ENCODE peak calls at places on chromosome X, in ten cellular contexts. R is cardiac muscle cell; I is lung; N is Peyer's patch; T is RWPE1; J is aorta; Y is OCI-LY7; C is CD8-positive, alpha-beta T cell; B is MM.1S; F is GM23248. E is an unnamed sample.

GRCh38 chrX:2325076-2325784 is 175.5 kb downstream of the DHRSX start:
- DNase-seq in R (no peak), I (peak), N (no peak), T (no peak), J (peak), Y (no peak), C (no peak), B (no peak), F (no peak), E (no peak)

GRCh38 chrX:63186137-63186536 is 165.0 kb downstream of the SPIN4 start:
- DNase-seq in R (no peak), I (no peak), N (no peak), T (no peak), J (no peak), Y (no peak), C (no peak), B (no peak), F (no peak), E (no peak)

GRCh38 chrX:130139474-130140201 is 26.0 kb downstream of the AIFM1 start:
- DNase-seq in R (peak), I (no peak), N (no peak), T (no peak), J (no peak), Y (no peak), C (no peak), B (no peak), F (no peak), E (no peak)

GRCh38 chrX:124388562-124388961 is 42.2 kb downstream of the SH2D1A start:
- DNase-seq in R (peak), I (peak), N (no peak), T (peak), J (no peak), Y (peak), C (peak), B (peak), F (peak), E (no peak)

GRCh38 chrX:130176354-130176776 is 4.6 kb downstream of the RAB33A start:
- DNase-seq in R (no peak), I (no peak), N (no peak), T (no peak), J (no peak), Y (peak), C (no peak), B (peak), F (peak), E (no peak)

GRCh38 chrX:82765806-82766205 is 742.3 kb upstream of the POU3F4 start:
- DNase-seq in R (no peak), I (no peak), N (no peak), T (no peak), J (no peak), Y (no peak), C (no peak), B (no peak), F (no peak), E (no peak)

GRCh38 chrX:136049608-136050007 is 64.4 kb downstream of the SLC9A6 start:
- DNase-seq in R (no peak), I (no peak), N (no peak), T (no peak), J (no peak), Y (no peak), C (no peak), B (no peak), F (no peak), E (no peak)

GRCh38 chrX:100829730-100830129 is 9.5 kb downstream of the CSTF2 start:
- DNase-seq in R (no peak), I (no peak), N (no peak), T (peak), J (no peak), Y (no peak), C (no peak), B (no peak), F (peak), E (no peak)

GRCh38 chrX:2267890-2268289 is 232.9 kb downstream of the DHRSX start:
- DNase-seq in R (peak), I (no peak), N (no peak), T (no peak), J (no peak), Y (no peak), C (no peak), B (no peak), F (no peak), E (no peak)

GRCh38 chrX:121151293-121151692 is 103.9 kb downstream of the GLUD2 start:
- DNase-seq in R (no peak), I (no peak), N (no peak), T (no peak), J (no peak), Y (no peak), C (no peak), B (no peak), F (no peak), E (no peak)

GRCh38 chrX:118577041-118577440 is 81.4 kb downstream of the DOCK11 start:
- DNase-seq in R (peak), I (no peak), N (no peak), T (no peak), J (no peak), Y (no peak), C (no peak), B (no peak), F (no peak), E (no peak)

GRCh38 chrX:139967300-139967699 is 2.0 kb upstream of the CXorf66 start:
- DNase-seq in R (no peak), I (no peak), N (no peak), T (no peak), J (no peak), Y (peak), C (no peak), B (no peak), F (peak), E (no peak)

GRCh38 chrX:107454302-107454701 is 4.8 kb downstream of the FRMPD3 start:
- DNase-seq in R (no peak), I (no peak), N (no peak), T (peak), J (no peak), Y (no peak), C (no peak), B (no peak), F (peak), E (no peak)

GRCh38 chrX:138756234-138756633 is 44.7 kb upstream of the FGF13 start:
- DNase-seq in R (peak), I (no peak), N (no peak), T (peak), J (peak), Y (no peak), C (no peak), B (no peak), F (peak), E (peak)

GRCh38 chrX:15988661-15989603 is 134.3 kb upstream of the AP1S2 start:
- DNase-seq in R (no peak), I (no peak), N (no peak), T (peak), J (no peak), Y (peak), C (no peak), B (no peak), F (peak), E (no peak)

GRCh38 chrX:107718156-107718621 is 57.4 kb downstream of the TSC22D3 start:
- DNase-seq in R (peak), I (peak), N (no peak), T (peak), J (peak), Y (peak), C (peak), B (peak), F (peak), E (peak)

GRCh38 chrX:24890677-24891076 is 125.1 kb downstream of the ARX start:
- DNase-seq in R (no peak), I (no peak), N (no peak), T (peak), J (no peak), Y (no peak), C (no peak), B (no peak), F (no peak), E (no peak)

GRCh38 chrX:45667666-45668065 is 467.0 kb upstream of the DIPK2B start:
- DNase-seq in R (no peak), I (no peak), N (no peak), T (no peak), J (no peak), Y (no peak), C (no peak), B (no peak), F (no peak), E (no peak)

GRCh38 chrX:153960786-153961185 is 10.8 kb downstream of the HCFC1 start:
- DNase-seq in R (no peak), I (no peak), N (no peak), T (no peak), J (no peak), Y (no peak), C (no peak), B (no peak), F (no peak), E (no peak)

GRCh38 chrX:153966283-153966688 is 5.3 kb downstream of the HCFC1 start:
- DNase-seq in R (no peak), I (no peak), N (no peak), T (no peak), J (peak), Y (no peak), C (no peak), B (no peak), F (peak), E (peak)

GRCh38 chrX:153961292-153961691 is 10.3 kb downstream of the HCFC1 start:
- DNase-seq in R (no peak), I (no peak), N (no peak), T (no peak), J (no peak), Y (no peak), C (no peak), B (no peak), F (no peak), E (no peak)

GRCh38 chrX:153964105-153964504 is 7.5 kb downstream of the HCFC1 start:
- DNase-seq in R (no peak), I (no peak), N (no peak), T (no peak), J (no peak), Y (no peak), C (no peak), B (no peak), F (no peak), E (no peak)

GRCh38 chrX:153963546-153963945 is 8.1 kb downstream of the HCFC1 start:
- DNase-seq in R (no peak), I (no peak), N (no peak), T (no peak), J (no peak), Y (no peak), C (no peak), B (no peak), F (no peak), E (no peak)
- H3K27ac ChIP-seq in R (no peak), I (no peak), N (no peak), T (no peak), J (no peak), Y (no peak), C (no peak), B (no peak), F (no peak), E (no peak)

DNA sequence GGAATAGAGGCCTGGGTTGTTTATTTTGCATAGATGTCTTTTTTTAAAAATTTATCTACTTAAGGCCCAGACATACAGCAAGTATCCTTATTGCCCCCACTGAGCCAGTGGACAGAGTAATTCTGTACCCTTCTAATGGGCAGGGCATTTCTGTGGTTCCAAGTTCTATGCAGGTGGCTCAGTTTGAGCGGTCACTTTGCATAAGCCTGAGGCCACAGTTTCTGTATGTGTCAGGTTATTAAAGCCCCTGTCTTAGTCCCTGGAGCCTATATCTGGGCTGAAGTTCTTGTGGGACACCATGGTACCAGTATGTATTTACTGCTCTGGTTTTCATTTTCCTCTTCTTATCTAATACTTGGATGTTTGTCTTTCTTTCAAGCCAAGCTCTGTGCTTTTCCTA is 168.8 kb downstream of the MID1IP1 start:
- DNase-seq in R (no peak), I (no peak), N (no peak), T (no peak), J (no peak), Y (no peak), C (no peak), B (no peak), F (no peak), E (no peak)
- H3K27ac ChIP-seq in R (no peak), I (no peak), N (no peak), T (no peak), J (no peak), Y (no peak), C (no peak), B (no peak), F (no peak), E (no peak)

GRCh38 chrX:133677123-133678063 is 262.1 kb upstream of the GPC4 start:
- DNase-seq in R (no peak), I (no peak), N (no peak), T (no peak), J (no peak), Y (no peak), C (no peak), B (no peak), F (no peak), E (no peak)

GRCh38 chrX:133670394-133670793 is 255.1 kb upstream of the GPC4 start:
- DNase-seq in R (peak), I (no peak), N (no peak), T (peak), J (no peak), Y (peak), C (no peak), B (peak), F (peak), E (no peak)

GRCh38 chrX:133676344-133677122 is 261.2 kb upstream of the GPC4 start:
- DNase-seq in R (no peak), I (peak), N (peak), T (no peak), J (no peak), Y (no peak), C (no peak), B (no peak), F (no peak), E (no peak)

DNA sequence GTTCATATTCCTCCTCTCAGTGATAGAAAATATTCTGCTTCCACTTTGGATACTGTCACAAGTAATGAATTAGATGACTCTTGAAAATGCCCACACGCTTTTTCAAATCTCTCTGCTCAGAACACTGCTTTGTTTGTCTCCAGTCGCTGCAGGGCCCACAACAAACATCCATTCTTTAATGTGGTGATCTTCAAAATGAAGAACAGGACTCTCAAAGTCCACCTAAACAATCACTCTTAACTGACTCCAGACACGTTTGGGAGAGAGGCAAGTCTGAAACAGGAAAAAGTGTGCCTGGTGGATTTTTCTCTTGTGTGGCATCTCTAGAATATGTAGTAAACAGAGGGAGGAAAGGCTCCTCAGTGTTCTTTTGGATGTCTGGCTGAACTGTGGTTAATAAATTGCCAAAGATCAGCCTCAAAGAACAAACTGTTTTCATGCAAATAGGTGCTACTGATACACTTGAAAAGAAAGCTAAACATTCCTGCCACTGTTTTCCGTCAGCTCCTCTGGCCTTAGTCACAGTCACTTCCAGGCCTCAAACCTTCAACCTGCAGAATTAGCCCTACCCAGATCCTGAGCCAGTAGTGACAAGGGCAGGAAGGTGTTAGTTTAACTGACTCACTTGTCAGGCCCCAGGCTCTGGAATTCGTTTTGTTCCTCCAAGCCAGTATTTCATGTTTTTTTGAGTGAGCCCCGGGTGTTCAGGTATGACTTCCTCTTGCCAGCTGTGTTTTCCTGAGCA is 259.6 kb upstream of the GPC4 start:
- DNase-seq in R (peak), I (peak), N (no peak), T (peak), J (no peak), Y (no peak), C (no peak), B (no peak), F (no peak), E (no peak)
- H3K27ac ChIP-seq in R (peak), I (no peak), N (no peak), T (no peak), J (no peak), Y (no peak), C (no peak), B (no peak), F (no peak), E (no peak)

DNA sequence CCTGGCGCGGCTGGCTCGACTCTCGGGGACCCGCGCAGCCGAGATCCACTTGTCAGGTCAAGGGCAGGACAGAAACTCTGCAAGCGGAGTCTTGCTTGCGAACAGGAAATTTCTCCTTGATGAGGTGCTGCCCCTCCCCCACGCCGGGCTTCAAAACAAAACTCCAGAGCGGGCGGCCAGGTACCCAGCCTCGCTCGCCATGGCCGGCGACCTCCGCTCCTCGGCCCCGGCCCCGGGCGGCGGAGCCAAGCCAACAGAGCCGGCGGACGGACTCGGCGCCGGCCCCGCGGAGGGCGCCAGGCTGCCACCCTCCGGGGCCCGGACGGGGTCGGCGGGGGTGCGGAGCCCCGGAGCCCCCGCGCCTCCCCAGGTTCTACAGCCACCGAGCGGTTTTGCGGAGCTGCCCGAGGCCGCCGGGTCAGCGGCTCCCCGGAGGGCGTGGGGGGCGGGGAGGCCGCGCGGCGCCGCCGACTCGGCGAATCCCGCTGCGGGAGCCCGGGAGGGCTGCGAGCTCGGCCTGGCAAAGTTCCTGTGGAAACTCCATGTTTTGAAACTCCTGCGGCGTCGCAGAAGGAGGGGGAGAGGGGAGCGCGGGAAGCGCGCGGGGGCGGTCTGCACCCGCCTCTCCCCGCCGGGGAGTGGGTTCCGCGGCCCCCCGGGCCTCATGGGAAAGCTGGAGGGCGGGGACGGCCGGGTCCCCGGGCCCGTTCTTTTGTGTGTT is 11.7 kb upstream of the BCOR start:
- DNase-seq in R (peak), I (no peak), N (no peak), T (no peak), J (peak), Y (peak), C (no peak), B (peak), F (peak), E (peak)
- H3K27ac ChIP-seq in R (peak), I (peak), N (peak), T (peak), J (peak), Y (peak), C (no peak), B (peak), F (peak), E (peak)

E was measured in substantia nigra.